ENCODE peak calls at places on chromosomes 1 and 21, in five cellular contexts. P is stomach; B is left lobe of liver; R is lower lobe of right lung; H is effector memory CD8-positive, alpha-beta T cell. Z is an unnamed sample.

GRCh38 chr21:32494946-32495703 is 82.6 kb downstream of the EVA1C start:
- DNase-seq in B (no peak), P (no peak), R (no peak), H (no peak), Z (peak)

GRCh38 chr1:19764848-19765247 is 34.9 kb downstream of the TMCO4 start:
- DNase-seq in R (no peak), P (no peak), B (no peak), H (no peak), Z (no peak)

GRCh38 chr1:1782399-1783221 is 4.3 kb upstream of the NADK start:
- DNase-seq in H (no peak), B (peak), R (peak), P (peak), Z (no peak)

GRCh38 chr1:71908871-71909390 is 373.4 kb downstream of the NEGR1 start:
- DNase-seq in P (no peak), B (no peak), R (no peak), H (no peak), Z (no peak)

GRCh38 chr1:77858725-77859124 is 29.7 kb upstream of the NEXN start:
- DNase-seq in P (no peak), H (no peak), R (no peak), B (no peak), Z (no peak)

GRCh38 chr21:39452207-39452964 is 616 bp downstream of the SH3BGR start:
- DNase-seq in P (no peak), R (no peak), H (no peak), B (no peak), Z (no peak)

GRCh38 chr1:196902344-196902743 is 14.5 kb downstream of the CFHR4 start:
- DNase-seq in H (no peak), B (no peak), R (no peak), P (no peak), Z (no peak)

GRCh38 chr1:83931658-83932253 is 67.2 kb downstream of the TTLL7 start:
- DNase-seq in B (no peak), P (no peak), H (peak), R (no peak), Z (no peak)

GRCh38 chr1:205582046-205582445 is 49.8 kb downstream of the ELK4 start:
- DNase-seq in H (no peak), R (no peak), B (no peak), P (peak), Z (peak)

GRCh38 chr21:32727478-32727727 is 410 bp downstream of the SYNJ1 start:
- DNase-seq in R (no peak), B (peak), P (peak), H (no peak), Z (no peak)

GRCh38 chr1:101992816-101993575 is 3.7 kb downstream of the OLFM3 start:
- DNase-seq in B (no peak), H (no peak), P (no peak), R (no peak), Z (no peak)

GRCh38 chr1:108814343-108815125 is 42.4 kb downstream of the AKNAD1 start:
- DNase-seq in R (no peak), P (no peak), H (no peak), B (no peak), Z (no peak)

GRCh38 chr1:19312782-19313635 is 883 bp downstream of the SLC66A1 start:
- DNase-seq in P (no peak), R (no peak), B (no peak), H (no peak), Z (peak)

GRCh38 chr1:43844114-43844513 is 89.5 kb upstream of the ARTN start:
- DNase-seq in P (no peak), R (no peak), H (no peak), B (no peak), Z (no peak)

GRCh38 chr1:118360817-118361216 is 175.8 kb upstream of the SPAG17 start:
- DNase-seq in H (no peak), R (no peak), P (no peak), B (no peak), Z (no peak)

GRCh38 chr1:181855380-181855779 is 206.1 kb downstream of the ZNF648 start:
- DNase-seq in B (no peak), P (no peak), H (no peak), R (no peak), Z (no peak)

GRCh38 chr21:42388740-42389448 is 7.0 kb downstream of the TMPRSS3 start:
- DNase-seq in R (no peak), B (no peak), H (no peak), P (peak), Z (peak)

GRCh38 chr1:156870734-156871133 is 10.1 kb downstream of the NTRK1 start:
- DNase-seq in R (no peak), H (no peak), P (no peak), B (no peak), Z (no peak)

GRCh38 chr1:234715252-234715945 is 105.4 kb upstream of the IRF2BP2 start:
- DNase-seq in H (no peak), R (no peak), P (no peak), B (peak), Z (peak)

GRCh38 chr1:235253219-235253640 is 74.7 kb downstream of the ARID4B start:
- DNase-seq in H (peak), B (peak), P (peak), R (no peak), Z (peak)

GRCh38 chr1:21966247-21967000 is 10.4 kb upstream of the CELA3B start:
- DNase-seq in R (no peak), P (no peak), B (no peak), H (no peak), Z (peak)

GRCh38 chr1:241323510-241323909 is 33.5 kb downstream of the RGS7 start:
- DNase-seq in H (no peak), P (peak), B (no peak), R (no peak), Z (no peak)

GRCh38 chr1:17965515-17966100 is 142.0 kb upstream of the IGSF21 start:
- DNase-seq in R (no peak), B (no peak), P (no peak), H (no peak), Z (no peak)

GRCh38 chr1:176719478-176719877 is 256.5 kb downstream of the PAPPA2 start:
- DNase-seq in R (no peak), P (no peak), B (no peak), H (no peak), Z (no peak)

GRCh38 chr1:207698822-207699483 is 52.9 kb upstream of the CD46 start:
- DNase-seq in P (peak), B (peak), H (no peak), R (no peak), Z (no peak)

GRCh38 chr1:19341201-19342076 is 29.3 kb downstream of the SLC66A1 start:
- DNase-seq in H (peak), P (peak), B (peak), R (peak), Z (peak)

GRCh38 chr1:42957880-42958487 is 684 bp downstream of the SLC2A1 start:
- DNase-seq in P (peak), B (peak), R (no peak), H (peak), Z (peak)

GRCh38 chr1:3187415-3188149 is 118.6 kb downstream of the PRDM16 start:
- DNase-seq in P (no peak), R (no peak), B (no peak), H (no peak), Z (no peak)

GRCh38 chr1:43879414-43879813 is 54.2 kb upstream of the ARTN start:
- DNase-seq in H (no peak), B (no peak), R (no peak), P (no peak), Z (no peak)

GRCh38 chr1:223738465-223739365 is 26.4 kb downstream of the CAPN2 start:
- DNase-seq in H (no peak), P (peak), R (peak), B (no peak), Z (no peak)

GRCh38 chr1:220551001-220551400 is 23.1 kb downstream of the MARK1 start:
- DNase-seq in B (no peak), P (no peak), H (no peak), R (no peak), Z (no peak)

GRCh38 chr1:159838715-159839114 is 12.0 kb downstream of the SLAMF8 start:
- DNase-seq in R (no peak), H (no peak), B (no peak), P (no peak), Z (no peak)